ENCODE peak calls at places on chromosomes 16 and 17, in eight cellular contexts. X is cardiac muscle cell, G is lung, S is bronchial epithelial cell, A is A549, E is nephron progenitor cell, T is OCI-LY7, K is ovary. U is an unnamed sample.

GRCh38 chr17:3558603-3559269 is 1.1 kb upstream of the TRPV3 start:
- DNase-seq in X (peak; percentile 43), G (no peak), S (peak; percentile 94), A (no peak), E (no peak), T (peak; percentile 91), K (no peak), U (no peak)

GRCh38 chr16:20866161-20866772 is 33.9 kb downstream of the DCUN1D3 start:
- DNase-seq in X (peak; percentile 85), G (no peak), S (peak; percentile 89), A (peak; percentile 76), E (no peak), T (no peak), K (no peak), U (no peak)

GRCh38 chr16:15672514-15673167 is 22.6 kb downstream of the NDE1 start:
- DNase-seq in X (peak; percentile 98), G (peak; percentile 87), S (peak; percentile 99), A (peak; percentile 84), E (no peak), T (no peak), K (peak; percentile 92), U (peak; percentile 91)

GRCh38 chr17:49624896-49625295 is 49.2 kb downstream of the NXPH3 start:
- DNase-seq in X (peak; percentile 49), G (no peak), S (no peak), A (no peak), E (no peak), T (no peak), K (no peak), U (no peak)

GRCh38 chr17:51491416-51491815 is 231.1 kb downstream of the UTP18 start:
- DNase-seq in X (no peak), G (peak; percentile 62), S (no peak), A (no peak), E (no peak), T (no peak), K (no peak), U (no peak)

GRCh38 chr17:45225051-45225700 is 3.5 kb downstream of the FMNL1 start:
- DNase-seq in X (no peak), G (no peak), S (peak; percentile 47), A (no peak), E (no peak), T (peak; percentile 27), K (no peak), U (no peak)

GRCh38 chr16:89633064-89633631 is 19.7 kb downstream of the DPEP1 start:
- DNase-seq in X (no peak), G (no peak), S (peak; percentile 63), A (peak; percentile 72), E (no peak), T (no peak), K (no peak), U (no peak)

GRCh38 chr17:72539981-72540897 is 419.4 kb downstream of the SOX9 start:
- DNase-seq in X (peak; percentile 85), G (peak; percentile 63), S (no peak), A (peak; percentile 86), E (peak; percentile 93), T (peak; percentile 71), K (peak; percentile 56), U (peak; percentile 68)

GRCh38 chr17:40932608-40933007 is 4.8 kb downstream of the KRT23 start:
- DNase-seq in X (no peak), G (no peak), S (no peak), A (no peak), E (no peak), T (no peak), K (no peak), U (no peak)

GRCh38 chr17:57919912-57920311 is 35.3 kb downstream of the CUEDC1 start:
- DNase-seq in X (no peak), G (no peak), S (no peak), A (no peak), E (no peak), T (no peak), K (no peak), U (no peak)

GRCh38 chr17:20241855-20242254 is 225.5 kb downstream of the LGALS9B start:
- DNase-seq in X (no peak), G (no peak), S (no peak), A (no peak), E (no peak), T (no peak), K (no peak), U (no peak)

GRCh38 chr16:49454426-49455180 is 81.0 kb downstream of the C16orf78 start:
- DNase-seq in X (no peak), G (no peak), S (no peak), A (no peak), E (no peak), T (no peak), K (no peak), U (no peak)

GRCh38 chr17:14297161-14297851 is 3.6 kb upstream of the HS3ST3B1 start:
- DNase-seq in X (peak; percentile 84), G (peak; percentile 32), S (no peak), A (peak; percentile 59), E (peak; percentile 74), T (no peak), K (no peak), U (peak; percentile 21)

GRCh38 chr16:30731411-30731810 is 16.8 kb upstream of the PHKG2 start:
- DNase-seq in X (no peak), G (no peak), S (peak; percentile 76), A (no peak), E (no peak), T (no peak), K (no peak), U (no peak)

GRCh38 chr17:78302478-78302877 is 57.4 kb downstream of the SOCS3 start:
- DNase-seq in X (no peak), G (no peak), S (no peak), A (no peak), E (no peak), T (no peak), K (no peak), U (no peak)

GRCh38 chr17:78304549-78305037 is 55.3 kb downstream of the SOCS3 start:
- DNase-seq in X (no peak), G (no peak), S (no peak), A (no peak), E (no peak), T (no peak), K (no peak), U (peak; percentile 73)

GRCh38 chr17:78306913-78307312 is 53.0 kb downstream of the SOCS3 start:
- DNase-seq in X (no peak), G (no peak), S (no peak), A (no peak), E (no peak), T (no peak), K (no peak), U (no peak)

GRCh38 chr17:78305801-78306200 is 54.1 kb downstream of the SOCS3 start:
- DNase-seq in X (no peak), G (no peak), S (no peak), A (no peak), E (no peak), T (no peak), K (no peak), U (no peak)

GRCh38 chr17:78307887-78308633 is 51.8 kb downstream of the SOCS3 start:
- DNase-seq in X (no peak), G (no peak), S (no peak), A (no peak), E (no peak), T (no peak), K (peak; percentile 77), U (no peak)
- TF ChIP-seq CTCF in X (no peak), G (no peak), S (no peak), A (no peak), E (no peak), T (no peak), K (peak; percentile 9), U (no peak)

DNA sequence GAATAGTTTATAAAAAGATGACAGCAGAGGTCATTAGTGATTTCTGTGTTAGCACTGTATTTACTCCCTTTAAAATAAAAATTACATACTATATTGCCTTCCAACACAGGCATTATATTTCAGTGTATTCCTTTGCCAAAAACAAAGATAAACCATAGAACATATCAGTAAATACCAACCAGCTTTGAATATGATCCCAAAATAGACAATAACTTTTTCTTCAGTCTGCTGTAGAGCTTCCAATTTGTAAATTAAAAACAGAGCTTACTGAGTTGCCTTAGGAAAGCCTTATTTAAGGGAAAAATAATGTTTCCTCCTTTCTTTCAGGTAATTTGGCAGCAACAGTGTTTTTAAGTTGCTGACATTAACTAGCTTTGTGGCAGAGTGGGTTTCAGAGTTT is 352.1 kb upstream of the TBX2 start:
- DNase-seq in X (no peak), G (no peak), S (no peak), A (no peak), E (no peak), T (no peak), K (no peak), U (no peak)
- TF ChIP-seq CTCF in X (no peak), G (no peak), S (no peak), A (no peak), E (no peak), T (no peak), K (no peak), U (no peak)

GRCh38 chr17:76540381-76541300 is 797 bp downstream of the PRCD start:
- DNase-seq in X (peak; percentile 97), G (peak; percentile 94), S (peak; percentile 93), A (peak; percentile 100), E (peak; percentile 88), T (peak; percentile 75), K (peak; percentile 95), U (peak; percentile 93)

GRCh38 chr17:76538941-76539340 is 903 bp upstream of the PRCD start:
- DNase-seq in X (no peak), G (no peak), S (no peak), A (no peak), E (no peak), T (no peak), K (no peak), U (peak; percentile 9)

GRCh38 chr17:76538281-76538931 is 897 bp upstream of the CYGB start:
- DNase-seq in X (no peak), G (no peak), S (no peak), A (no peak), E (peak; percentile 36), T (no peak), K (no peak), U (peak; percentile 25)

GRCh38 chr17:76537578-76538280 is at the start of gene CYGB:
- DNase-seq in X (peak; percentile 77), G (no peak), S (no peak), A (no peak), E (peak; percentile 65), T (no peak), K (no peak), U (peak; percentile 74)

GRCh38 chr17:76539631-76540271 is at the start of gene PRCD:
- DNase-seq in X (no peak), G (no peak), S (no peak), A (peak; percentile 59), E (no peak), T (peak; percentile 30), K (no peak), U (peak; percentile 17)
- TF ChIP-seq CTCF in X (no peak), G (no peak), S (peak; percentile 15), A (no peak), E (no peak), T (peak; percentile 51), K (no peak), U (no peak)

DNA sequence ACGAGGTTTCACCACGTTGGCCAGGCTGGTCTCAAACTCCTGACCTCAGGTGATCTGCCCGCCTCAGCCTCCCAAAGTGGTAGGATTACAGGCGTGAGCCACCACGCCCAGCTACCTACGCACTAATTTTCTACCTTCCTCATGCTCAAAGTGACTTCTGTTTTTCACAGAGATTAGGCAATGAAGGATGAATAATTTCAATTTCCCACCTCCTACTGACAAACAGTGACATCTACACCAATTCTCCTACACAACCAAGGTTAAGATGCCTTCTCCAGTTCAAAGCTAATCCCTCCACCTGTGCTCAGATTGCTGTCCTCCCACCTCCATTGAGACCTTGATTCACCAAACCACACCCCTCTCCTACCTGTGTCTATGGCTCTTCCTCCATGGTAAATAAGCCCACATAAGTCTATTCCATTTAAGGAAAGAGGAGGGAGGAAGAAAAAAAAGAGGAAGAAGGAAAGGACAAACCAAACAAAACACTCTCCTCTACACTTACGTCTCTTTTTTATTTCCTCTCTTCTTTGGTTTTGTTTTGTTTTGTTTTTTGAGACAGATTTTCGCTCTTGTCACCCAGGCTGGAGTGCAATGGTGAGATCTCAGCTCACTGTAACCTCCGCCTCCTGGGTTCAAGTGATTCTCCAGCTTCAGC is 5.5 kb upstream of the MED11 start:
- DNase-seq in X (no peak), G (no peak), S (no peak), A (no peak), E (no peak), T (no peak), K (no peak), U (no peak)
- TF ChIP-seq CTCF in X (no peak), G (no peak), S (no peak), A (no peak), E (no peak), T (no peak), K (no peak), U (no peak)